ENCODE peak calls at places on chromosomes 16 and 17, in four cellular contexts. M is heart right ventricle, R is endodermal cell, K is IMR-90. P is an unnamed sample.

GRCh38 chr16:75066861-75067447 is 49.6 kb downstream of the LDHD start:
- DNase-seq in R (no peak), K (no peak), M (no peak), P (no peak)

GRCh38 chr17:1060991-1061390 is 64.1 kb downstream of the TIMM22 start:
- DNase-seq in R (no peak), K (peak; percentile 99), M (no peak), P (peak; percentile 93)

GRCh38 chr17:63082273-63082861 is 116.3 kb downstream of the TANC2 start:
- DNase-seq in M (no peak), K (peak; percentile 58), R (no peak), P (no peak)

GRCh38 chr17:41772586-41773189 is 13.8 kb downstream of the JUP start:
- DNase-seq in K (no peak), R (no peak), M (no peak), P (no peak)

GRCh38 chr17:48624544-48625501 is 1.3 kb downstream of the HOXB9 start:
- DNase-seq in R (peak; percentile 87), M (no peak), K (no peak), P (no peak)

GRCh38 chr16:88726408-88726749 is 20.1 kb downstream of the CTU2 start:
- DNase-seq in R (no peak), M (no peak), K (no peak), P (no peak)

GRCh38 chr17:67759355-67760171 is 41.8 kb downstream of the NOL11 start:
- DNase-seq in R (peak; percentile 53), K (peak; percentile 50), M (peak; percentile 46), P (no peak)

GRCh38 chr17:19327039-19327776 is 35.3 kb downstream of the B9D1 start:
- DNase-seq in K (peak; percentile 80), M (no peak), R (no peak), P (peak; percentile 43)

GRCh38 chr16:54654429-54654828 is 276.2 kb upstream of the IRX5 start:
- DNase-seq in M (no peak), K (no peak), R (no peak), P (no peak)

GRCh38 chr17:2795412-2796163 is 650 bp upstream of the RAP1GAP2 start:
- DNase-seq in K (no peak), R (no peak), M (no peak), P (no peak)

GRCh38 chr17:75069783-75070182 is 18.0 kb upstream of the SLC16A5 start:
- DNase-seq in M (no peak), K (no peak), R (no peak), P (peak; percentile 12)

GRCh38 chr17:64778367-64779290 is 116.5 kb upstream of the SMURF2 start:
- DNase-seq in R (peak; percentile 89), M (no peak), K (no peak), P (no peak)

GRCh38 chr16:22687031-22687530 is 126.9 kb upstream of the HS3ST2 start:
- DNase-seq in R (no peak), M (no peak), K (no peak), P (no peak)

GRCh38 chr17:18070861-18071340 is 16.8 kb upstream of the DRG2 start:
- DNase-seq in R (peak; percentile 75), K (peak; percentile 61), M (no peak), P (no peak)

GRCh38 chr16:24538756-24539294 is 541 bp upstream of the RBBP6 start:
- DNase-seq in R (no peak), M (no peak), K (no peak), P (no peak)

GRCh38 chr17:6633263-6633662 is 7.2 kb downstream of the KIAA0753 start:
- DNase-seq in R (no peak), K (no peak), M (no peak), P (no peak)

GRCh38 chr17:57943645-57944044 is 11.6 kb downstream of the CUEDC1 start:
- DNase-seq in R (no peak), M (no peak), K (no peak), P (no peak)
- H3K4me3 ChIP-seq in R (no peak overlapping the region), M (no peak overlapping the region), K (no peak overlapping the region), P (no peak overlapping the region)

GRCh38 chr16:87543436-87544191 is 50.8 kb upstream of the ZCCHC14 start:
- DNase-seq in K (no peak), R (no peak), M (no peak), P (no peak)

GRCh38 chr16:87540072-87540976 is 47.5 kb upstream of the ZCCHC14 start:
- DNase-seq in M (no peak), R (no peak), K (no peak), P (no peak)

GRCh38 chr16:87541004-87541881 is 48.4 kb upstream of the ZCCHC14 start:
- DNase-seq in K (peak; percentile 79), M (peak; percentile 61), R (no peak), P (no peak)

GRCh38 chr16:87542531-87543102 is 49.8 kb upstream of the ZCCHC14 start:
- DNase-seq in R (no peak), M (no peak), K (no peak), P (no peak)

GRCh38 chr16:87541882-87542234 is 49.0 kb upstream of the ZCCHC14 start:
- DNase-seq in M (no peak), R (no peak), K (no peak), P (no peak)
- H3K4me3 ChIP-seq in M (peak overlapping the region; percentile 39), R (no peak overlapping the region), K (no peak overlapping the region), P (no peak overlapping the region)

GRCh38 chr17:40442392-40443195 is 656 bp upstream of the IGFBP4 start:
- DNase-seq in K (peak; percentile 47), R (no peak), M (peak; percentile 59), P (no peak)
- H3K4me3 ChIP-seq in K (peak overlapping the region; percentile 98), R (peak overlapping the region; percentile 73), M (peak overlapping the region; percentile 85), P (peak overlapping the region; percentile 64)

GRCh38 chr17:20992416-20992815 is 50.4 kb downstream of the USP22 start:
- DNase-seq in M (no peak), R (no peak), K (no peak), P (no peak)
- H3K4me3 ChIP-seq in M (peak overlapping the region; percentile 30), R (no peak overlapping the region), K (no peak overlapping the region), P (no peak overlapping the region)

GRCh38 chr17:32929288-32929574 is 1.3 kb downstream of the TMEM98 start:
- DNase-seq in K (peak; percentile 10), M (no peak), R (peak; percentile 75), P (no peak)
- H3K4me3 ChIP-seq in K (peak overlapping the region; percentile 79), M (peak overlapping the region; percentile 61), R (peak overlapping the region; percentile 85), P (peak overlapping the region; percentile 36)

DNA sequence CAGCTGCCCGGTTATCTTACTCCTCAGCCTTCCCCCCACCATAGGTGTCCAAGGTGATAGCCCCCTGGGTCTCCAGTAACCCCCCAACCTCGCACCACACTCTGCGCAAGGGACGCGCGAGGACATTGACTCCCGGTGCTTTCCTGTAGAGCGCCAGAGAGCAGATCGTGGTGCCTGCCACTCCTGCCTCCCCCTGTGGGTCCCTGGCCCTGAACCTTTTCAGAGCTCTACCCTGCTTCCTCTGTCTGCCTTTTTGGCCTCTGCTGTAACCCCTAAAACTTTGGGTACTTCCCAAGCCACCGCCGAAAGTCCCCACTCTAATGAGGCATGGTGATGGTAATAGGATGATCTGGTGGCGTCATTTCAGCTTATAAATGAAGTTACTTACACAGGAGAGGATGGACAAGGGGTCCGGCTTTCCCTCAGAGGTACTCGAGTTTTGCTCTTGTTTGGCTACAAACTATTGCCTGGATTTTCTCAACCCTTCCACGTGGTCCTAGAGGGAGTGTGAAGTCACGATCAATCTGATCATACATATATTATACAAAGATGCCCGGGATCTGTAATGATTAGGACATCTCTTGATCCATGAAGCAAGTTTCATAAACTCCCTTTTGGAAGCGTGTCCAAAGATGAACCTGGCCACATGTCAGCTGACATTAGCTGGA is 2.1 kb upstream of the CDH11 start:
- DNase-seq in K (peak; percentile 19), R (peak; percentile 53), M (no peak), P (peak; percentile 36)
- H3K4me3 ChIP-seq in K (peak overlapping the region; percentile 66), R (peak overlapping the region; percentile 77), M (peak overlapping the region; percentile 64), P (peak overlapping the region; percentile 43)

P was measured in left lung.